ENCODE peak calls at places on chromosomes 16 and 17, in four cellular contexts. X is cardiac fibroblast, K is NCI-H226, Q is Kasumi-1. C is an unnamed sample.

GRCh38 chr17:74776990-74777389 is 845 bp upstream of the NAT9 start:
- DNase-seq in X (no peak), K (no peak), Q (no peak), C (no peak)

GRCh38 chr17:64491034-64491860 is 5.6 kb downstream of the POLG2 start:
- DNase-seq in X (peak; percentile 72), K (peak; percentile 17), Q (peak; percentile 60), C (peak; percentile 49)

GRCh38 chr17:80364091-80364691 is 50.8 kb upstream of the ENDOV start:
- DNase-seq in X (peak; percentile 10), K (no peak), Q (peak; percentile 56), C (peak; percentile 30)

GRCh38 chr17:19447085-19447583 is 36.1 kb downstream of the RNF112 start:
- DNase-seq in X (peak; percentile 84), K (peak; percentile 47), Q (peak; percentile 46), C (peak; percentile 60)

GRCh38 chr16:637081-638018 is 1.2 kb upstream of the METTL26 start:
- DNase-seq in X (peak; percentile 92), K (no peak), Q (peak; percentile 37), C (no peak)

GRCh38 chr16:2739555-2740435 is 12.6 kb upstream of the SRRM2 start:
- DNase-seq in X (no peak), K (no peak), Q (no peak), C (no peak)

GRCh38 chr16:77322757-77323156 is 112.1 kb downstream of the ADAMTS18 start:
- DNase-seq in X (no peak), K (no peak), Q (no peak), C (no peak)

GRCh38 chr17:10744509-10745000 is 14.7 kb upstream of the TMEM220 start:
- DNase-seq in X (no peak), K (no peak), Q (no peak), C (no peak)

GRCh38 chr17:4073983-4074830 is 68.6 kb downstream of the ZZEF1 start:
- DNase-seq in X (no peak), K (no peak), Q (no peak), C (no peak)

GRCh38 chr16:1152651-1153259 is at the start of gene CACNA1H:
- DNase-seq in X (no peak), K (no peak), Q (no peak), C (no peak)

GRCh38 chr16:66481081-66481942 is 54.2 kb downstream of the BEAN1 start:
- DNase-seq in X (no peak), K (no peak), Q (no peak), C (no peak)

GRCh38 chr17:27532269-27533067 is 76.2 kb downstream of the KSR1 start:
- DNase-seq in X (no peak), K (no peak), Q (peak; percentile 93), C (peak; percentile 51)

GRCh38 chr16:2692948-2693651 is 10.8 kb downstream of the KCTD5 start:
- DNase-seq in X (no peak), K (no peak), Q (no peak), C (no peak)

GRCh38 chr16:23403547-23403946 is 49.4 kb downstream of the COG7 start:
- DNase-seq in X (no peak), K (no peak), Q (no peak), C (no peak)

GRCh38 chr17:59842901-59843652 is 49.7 kb downstream of the TUBD1 start:
- DNase-seq in X (peak; percentile 99), K (peak; percentile 60), Q (no peak), C (peak; percentile 99)

GRCh38 chr17:77811521-77811920 is 147.0 kb upstream of the TNRC6C start:
- DNase-seq in X (no peak), K (no peak), Q (no peak), C (no peak)

GRCh38 chr16:26505501-26505900 is 561.2 kb upstream of the C16orf82 start:
- DNase-seq in X (no peak), K (no peak), Q (no peak), C (no peak)

GRCh38 chr17:18129041-18129502 is 20.5 kb downstream of the MYO15A start:
- DNase-seq in X (peak; percentile 34), K (peak; percentile 95), Q (no peak), C (peak; percentile 89)

GRCh38 chr17:17445925-17446665 is 30.7 kb upstream of the MED9 start:
- DNase-seq in X (peak; percentile 97), K (peak; percentile 83), Q (no peak), C (peak; percentile 87)

GRCh38 chr16:15708997-15709396 is 59.0 kb downstream of the NDE1 start:
- DNase-seq in X (no peak), K (no peak), Q (no peak), C (no peak)

GRCh38 chr17:72373910-72374741 is 253.3 kb downstream of the SOX9 start:
- DNase-seq in X (no peak), K (no peak), Q (no peak), C (no peak)

GRCh38 chr16:88456356-88457292 is 3.5 kb downstream of the ZFPM1 start:
- DNase-seq in X (no peak), K (no peak), Q (no peak), C (peak; percentile 7)

GRCh38 chr16:17205279-17206139 is 265.3 kb downstream of the XYLT1 start:
- DNase-seq in X (no peak), K (no peak), Q (no peak), C (no peak)

GRCh38 chr17:45761957-45762565 is 22.1 kb upstream of the CRHR1 start:
- DNase-seq in X (no peak), K (no peak), Q (no peak), C (no peak)

GRCh38 chr17:9240659-9241370 is 219.5 kb downstream of the NTN1 start:
- DNase-seq in X (peak; percentile 55), K (no peak), Q (no peak), C (no peak)